ENCODE peak calls at places on chromosomes 11 and 22, in ten cellular contexts. C is CD8-positive, alpha-beta T cell; H is T-helper 17 cell; O is activated naive CD8-positive, alpha-beta T cell treated with anti-CD3 and anti-CD28 coated beads, Interleukin-2, amount 50 U/mL, for 24 hours; I is HCT116; D is central memory CD8-positive, alpha-beta T cell; N is SK-N-SH treated with all-trans-retinoic acid at 6 μM for 48 hours; Q is gastroesophageal sphincter; E is activated CD4-positive, alpha-beta T cell treated with anti-CD3 and anti-CD28 coated beads for 36 hours; G is activated CD8-positive, alpha-beta T cell treated with anti-CD3 and anti-CD28 coated beads, Interleukin-2, amount 10 ng/mL, durations not matched to agents 7 days and 5 days. T is an unnamed sample.

GRCh38 chr11:14185461-14185860 is 173.5 kb downstream of the RRAS2 start:
- ATAC-seq in E (no peak), D (no peak), N (no peak), G (no peak), Q (no peak), C (no peak), H (no peak), O (no peak), I (no peak), T (no peak)

GRCh38 chr22:27125539-27125938 is 468.2 kb downstream of the MIAT start:
- ATAC-seq in Q (no peak), N (no peak), E (no peak), G (no peak), H (no peak), I (no peak), O (no peak), C (no peak), D (no peak), T (peak)

GRCh38 chr11:28284206-28284605 is 176.0 kb downstream of the METTL15 start:
- ATAC-seq in O (no peak), D (no peak), E (no peak), Q (no peak), H (no peak), I (no peak), C (no peak), G (no peak), N (no peak), T (no peak)

GRCh38 chr11:3947084-3947483 is 91.6 kb downstream of the STIM1 start:
- ATAC-seq in O (peak), G (peak), E (peak), H (peak), I (no peak), N (peak), D (peak), C (peak), Q (peak), T (peak)

GRCh38 chr11:1750481-1750839 is at the start of gene IFITM10:
- ATAC-seq in G (no peak), Q (peak), C (no peak), D (no peak), E (no peak), H (no peak), N (peak), I (peak), O (no peak), T (peak)

GRCh38 chr22:49934891-49935557 is 16.6 kb downstream of the CRELD2 start:
- ATAC-seq in G (peak), C (peak), N (no peak), O (peak), I (no peak), D (peak), Q (peak), H (peak), E (peak), T (peak)

GRCh38 chr11:110318638-110319404 is 22.4 kb upstream of the RDX start:
- ATAC-seq in I (no peak), N (no peak), D (no peak), O (no peak), E (no peak), G (no peak), H (no peak), C (no peak), Q (no peak), T (no peak)

GRCh38 chr11:104765401-104765800 is 132.9 kb downstream of the CASP12 start:
- ATAC-seq in E (no peak), C (no peak), N (no peak), D (no peak), O (no peak), G (no peak), I (no peak), H (no peak), Q (no peak), T (no peak)

GRCh38 chr11:100581318-100581717 is 105.8 kb upstream of the ARHGAP42 start:
- ATAC-seq in C (no peak), H (no peak), D (no peak), O (no peak), N (no peak), E (no peak), Q (no peak), G (no peak), I (no peak), T (no peak)

GRCh38 chr11:12388171-12388570 is 10.8 kb downstream of the PARVA start:
- ATAC-seq in D (no peak), I (no peak), Q (no peak), E (no peak), G (no peak), H (no peak), O (no peak), N (no peak), C (no peak), T (no peak)

GRCh38 chr11:61120865-61121831 is 18.9 kb downstream of the CD5 start:
- ATAC-seq in I (no peak), O (peak), D (peak), H (peak), E (peak), G (peak), N (peak), C (peak), Q (no peak), T (peak)

GRCh38 chr11:132898021-132898420 is 634.3 kb downstream of the OPCML start:
- ATAC-seq in O (no peak), I (no peak), E (no peak), D (no peak), C (no peak), H (no peak), G (no peak), N (no peak), Q (no peak), T (no peak)

GRCh38 chr11:128568166-128568778 is 19.1 kb downstream of the ETS1 start:
- ATAC-seq in C (no peak), G (no peak), O (peak), E (peak), Q (peak), H (no peak), I (no peak), N (no peak), D (no peak), T (peak)

GRCh38 chr22:48717883-48718817 is 1109.5 kb downstream of the BRD1 start:
- ATAC-seq in G (peak), E (no peak), O (peak), H (no peak), D (no peak), Q (no peak), N (no peak), C (no peak), I (no peak), T (no peak)